ENCODE peak calls at places on chromosomes 3 and 15, in nine cellular contexts. I is left ventricle myocardium inferior, X is stomach, E is pancreas, N is HFF-Myc, O is astrocyte of the cerebellum, J is HL-60, F is OCI-LY7, A is coronary artery. K is an unnamed sample.

GRCh38 chr3:19485267-19485666 is 337.0 kb downstream of the KCNH8 start:
- DNase-seq in I (no peak), X (no peak), E (no peak), N (no peak), O (no peak), J (no peak), F (no peak), A (no peak), K (no peak)

GRCh38 chr15:91027677-91028076 is 5.3 kb upstream of the VPS33B start:
- DNase-seq in I (no peak), X (no peak), E (no peak), N (no peak), O (no peak), J (no peak), F (no peak), A (no peak), K (no peak)

GRCh38 chr3:144821583-144821982 is 850.0 kb downstream of the DIPK2A start:
- DNase-seq in I (no peak), X (no peak), E (no peak), N (peak), O (peak), J (no peak), F (no peak), A (no peak), K (no peak)

GRCh38 chr3:124422805-124423204 is 307.4 kb upstream of the UMPS start:
- DNase-seq in I (no peak), X (no peak), E (no peak), N (no peak), O (no peak), J (no peak), F (no peak), A (no peak), K (no peak)

GRCh38 chr3:129616713-129617112 is 10.2 kb upstream of the PLXND1 start:
- DNase-seq in I (peak), X (no peak), E (no peak), N (no peak), O (no peak), J (peak), F (no peak), A (no peak), K (no peak)

GRCh38 chr15:91104111-91104510 is 4.1 kb downstream of the SV2B start:
- DNase-seq in I (peak), X (no peak), E (no peak), N (no peak), O (no peak), J (no peak), F (no peak), A (no peak), K (no peak)

GRCh38 chr3:155390361-155390760 is 96.9 kb upstream of the STRIT1 start:
- DNase-seq in I (no peak), X (no peak), E (no peak), N (no peak), O (no peak), J (no peak), F (no peak), A (no peak), K (no peak)

GRCh38 chr3:39138804-39139415 is 14.5 kb downstream of the CSRNP1 start:
- DNase-seq in I (peak), X (peak), E (no peak), N (no peak), O (no peak), J (no peak), F (no peak), A (peak), K (no peak)

GRCh38 chr3:174949523-174949922 is 90.4 kb downstream of the NAALADL2 start:
- DNase-seq in I (no peak), X (no peak), E (no peak), N (peak), O (peak), J (no peak), F (no peak), A (no peak), K (peak)

GRCh38 chr3:134460965-134461364 is 24.8 kb downstream of the ANAPC13 start:
- DNase-seq in I (no peak), X (no peak), E (no peak), N (peak), O (no peak), J (no peak), F (no peak), A (no peak), K (peak)

GRCh38 chr3:113741086-113741485 is 5.0 kb downstream of the NAA50 start:
- DNase-seq in I (no peak), X (no peak), E (no peak), N (no peak), O (no peak), J (no peak), F (no peak), A (no peak), K (no peak)

GRCh38 chr3:113744941-113745272 is 1.1 kb downstream of the NAA50 start:
- DNase-seq in I (no peak), X (no peak), E (no peak), N (no peak), O (no peak), J (no peak), F (no peak), A (no peak), K (no peak)

GRCh38 chr3:113746069-113746954 is at the start of gene NAA50:
- DNase-seq in I (peak), X (peak), E (peak), N (peak), O (peak), J (peak), F (peak), A (peak), K (peak)

GRCh38 chr3:113745273-113746068 is 578 bp downstream of the NAA50 start:
- DNase-seq in I (peak), X (peak), E (peak), N (peak), O (peak), J (peak), F (peak), A (peak), K (no peak)

GRCh38 chr3:113743006-113743639 is 2.9 kb downstream of the NAA50 start:
- DNase-seq in I (no peak), X (no peak), E (no peak), N (no peak), O (no peak), J (no peak), F (peak), A (no peak), K (no peak)
- H3K4me3 ChIP-seq in I (no peak), X (no peak), E (no peak), N (peak), O (no peak), J (no peak), F (peak), A (no peak), K (no peak)

GRCh38 chr3:55481918-55482495 is 5.1 kb downstream of the WNT5A start:
- DNase-seq in I (no peak), X (no peak), E (peak), N (no peak), O (no peak), J (no peak), F (no peak), A (no peak), K (no peak)
- TF ChIP-seq CTCF in I (no peak), X (no peak), E (no peak), N (peak), O (peak), J (no peak), F (no peak), A (no peak), K (peak)

GRCh38 chr15:29012097-29012496 is 126.3 kb downstream of the APBA2 start:
- DNase-seq in I (no peak), X (no peak), E (no peak), N (no peak), O (no peak), J (no peak), F (no peak), A (no peak), K (no peak)
- H3K4me3 ChIP-seq in I (no peak), X (no peak), E (no peak), N (no peak), O (no peak), J (no peak), F (no peak), A (no peak), K (no peak)

GRCh38 chr3:173586176-173586575 is 188.6 kb downstream of the NLGN1 start:
- DNase-seq in I (no peak), X (no peak), E (no peak), N (no peak), O (no peak), J (no peak), F (no peak), A (no peak), K (no peak)

GRCh38 chr3:173587055-173587454 is 189.5 kb downstream of the NLGN1 start:
- DNase-seq in I (no peak), X (no peak), E (no peak), N (no peak), O (no peak), J (no peak), F (no peak), A (no peak), K (no peak)

GRCh38 chr3:173583496-173583895 is 186.0 kb downstream of the NLGN1 start:
- DNase-seq in I (no peak), X (no peak), E (no peak), N (no peak), O (no peak), J (no peak), F (no peak), A (no peak), K (no peak)

GRCh38 chr3:173584834-173585831 is 187.6 kb downstream of the NLGN1 start:
- DNase-seq in I (peak), X (no peak), E (no peak), N (peak), O (peak), J (no peak), F (no peak), A (no peak), K (no peak)

DNA sequence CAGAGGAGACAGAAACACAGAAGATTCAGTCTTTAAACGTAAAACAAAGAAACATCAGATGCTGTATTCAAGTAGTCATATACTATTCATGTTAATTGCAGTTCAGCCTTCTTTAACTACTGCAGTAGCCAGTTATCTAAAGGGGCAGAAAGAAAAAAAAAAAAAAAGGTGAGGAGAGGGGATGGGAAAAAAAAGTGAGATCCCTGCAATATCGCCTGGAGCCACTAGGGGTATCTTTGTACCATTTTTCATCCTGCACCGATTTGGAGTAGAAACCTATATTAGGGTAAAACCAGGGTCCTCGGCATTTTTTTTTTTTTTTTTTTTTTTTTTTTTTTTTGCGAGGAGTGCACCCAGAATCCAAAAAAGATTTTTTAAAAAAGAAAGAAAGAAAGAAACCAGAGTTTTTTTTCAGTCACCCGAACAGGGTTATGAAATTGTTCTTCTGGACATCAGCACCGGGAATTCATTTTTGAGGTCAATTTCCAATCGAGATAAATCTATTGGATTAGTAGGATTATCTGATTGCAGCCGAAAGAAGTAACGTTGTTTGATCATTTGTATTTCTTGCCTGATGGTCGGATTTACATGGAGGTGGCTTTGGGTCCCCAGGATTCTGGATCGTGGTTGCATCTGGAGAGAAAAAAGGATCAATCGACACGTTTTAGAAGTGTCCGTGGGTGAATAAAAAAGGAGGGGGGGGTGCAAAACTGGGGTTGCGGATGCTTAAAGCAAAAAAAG is 186.7 kb downstream of the NLGN1 start:
- DNase-seq in I (no peak), X (no peak), E (no peak), N (peak), O (peak), J (no peak), F (peak), A (no peak), K (no peak)
- TF ChIP-seq CTCF in I (peak), X (peak), E (peak), N (peak), O (peak), J (peak), F (peak), A (peak), K (peak)

GRCh38 chr15:74318376-74319137 is 48.9 kb downstream of the CYP11A1 start:
- DNase-seq in I (peak), X (no peak), E (no peak), N (no peak), O (no peak), J (peak), F (no peak), A (no peak), K (no peak)

GRCh38 chr15:74316116-74316515 is 51.3 kb downstream of the CYP11A1 start:
- DNase-seq in I (peak), X (no peak), E (no peak), N (no peak), O (no peak), J (no peak), F (no peak), A (no peak), K (no peak)

GRCh38 chr15:74319596-74320357 is 47.7 kb downstream of the CYP11A1 start:
- DNase-seq in I (peak), X (no peak), E (no peak), N (no peak), O (no peak), J (no peak), F (no peak), A (no peak), K (no peak)

GRCh38 chr15:74319138-74319460 is 48.3 kb downstream of the CYP11A1 start:
- DNase-seq in I (no peak), X (no peak), E (no peak), N (no peak), O (no peak), J (no peak), F (no peak), A (no peak), K (no peak)

GRCh38 chr15:74317820-74318375 is 49.5 kb downstream of the CYP11A1 start:
- DNase-seq in I (peak), X (no peak), E (no peak), N (peak), O (peak), J (no peak), F (no peak), A (peak), K (no peak)
- H3K4me3 ChIP-seq in I (peak), X (no peak), E (no peak), N (no peak), O (no peak), J (no peak), F (no peak), A (peak), K (no peak)

DNA sequence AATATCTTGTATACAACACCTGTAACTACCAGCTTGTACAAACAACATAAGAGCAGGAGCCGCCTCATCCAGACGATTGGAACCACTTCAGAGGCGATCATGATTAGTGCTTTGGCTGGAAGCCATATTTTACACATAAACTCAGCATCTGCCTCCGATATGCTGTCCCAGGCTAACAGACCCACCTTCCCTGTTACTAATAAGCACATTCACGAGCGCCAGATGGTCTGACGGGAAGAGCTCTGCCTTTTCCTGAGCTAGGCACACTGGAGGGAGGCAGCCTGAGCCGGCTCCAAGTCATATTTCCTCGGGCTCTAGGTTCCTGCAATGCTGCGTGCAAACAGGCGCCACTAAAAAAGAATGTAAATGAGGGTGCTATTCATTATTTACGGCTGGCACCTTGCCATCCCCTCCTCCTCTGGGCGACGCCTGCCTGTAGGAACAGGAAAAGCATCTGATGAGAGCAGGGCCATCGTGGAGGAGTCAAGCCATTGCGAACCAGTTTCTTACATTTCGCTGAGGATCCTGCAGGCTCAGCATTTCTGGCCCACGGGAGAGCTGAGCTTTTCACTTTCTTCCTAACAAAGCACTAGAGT is 98.2 kb downstream of the ANXA2 start:
- DNase-seq in I (no peak), X (peak), E (no peak), N (peak), O (peak), J (no peak), F (no peak), A (no peak), K (peak)
- TF ChIP-seq CTCF in I (peak), X (no peak), E (no peak), N (no peak), O (peak), J (no peak), F (no peak), A (no peak), K (no peak)

DNA sequence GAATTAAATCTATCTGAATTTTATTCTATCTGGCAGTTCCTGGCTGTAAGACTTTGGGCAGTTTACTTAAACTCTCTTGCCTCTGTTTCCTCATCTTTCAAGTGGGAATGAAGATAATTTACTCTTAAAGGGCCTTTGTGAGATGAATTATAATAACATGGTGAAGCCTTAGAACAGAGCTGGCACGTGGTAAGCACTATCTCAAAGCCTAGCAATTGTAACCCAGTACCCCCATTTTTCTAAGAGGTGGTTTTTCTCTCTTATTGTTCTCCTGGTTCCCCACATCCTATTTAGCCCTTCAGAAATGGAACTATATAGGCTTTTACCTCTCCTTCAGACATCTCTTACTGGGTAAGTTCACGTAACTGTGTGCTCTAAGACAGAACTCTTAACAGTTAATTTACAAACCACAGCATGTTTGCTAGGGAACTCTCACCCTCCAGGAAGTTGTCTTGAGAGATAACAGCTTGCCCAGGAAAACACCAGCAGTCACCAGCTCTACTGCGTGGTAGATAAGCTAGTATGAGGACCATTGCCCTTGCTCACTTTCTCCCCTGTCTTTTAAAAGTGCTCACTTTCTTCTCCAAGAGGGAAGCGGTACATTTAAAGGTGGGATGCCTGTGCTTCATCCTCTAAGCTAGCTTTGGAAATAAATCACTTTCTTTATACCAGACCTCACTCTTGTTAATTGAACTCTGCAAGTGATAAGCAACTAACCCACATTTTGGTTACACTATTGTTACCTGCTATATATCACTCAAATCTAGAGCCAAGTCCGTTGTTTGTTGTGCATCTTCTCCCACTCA is 12.4 kb upstream of the CRBN start:
- DNase-seq in I (no peak), X (peak), E (no peak), N (no peak), O (no peak), J (no peak), F (no peak), A (no peak), K (no peak)
- H3K4me3 ChIP-seq in I (no peak), X (no peak), E (no peak), N (no peak), O (no peak), J (no peak), F (no peak), A (no peak), K (no peak)

DNA sequence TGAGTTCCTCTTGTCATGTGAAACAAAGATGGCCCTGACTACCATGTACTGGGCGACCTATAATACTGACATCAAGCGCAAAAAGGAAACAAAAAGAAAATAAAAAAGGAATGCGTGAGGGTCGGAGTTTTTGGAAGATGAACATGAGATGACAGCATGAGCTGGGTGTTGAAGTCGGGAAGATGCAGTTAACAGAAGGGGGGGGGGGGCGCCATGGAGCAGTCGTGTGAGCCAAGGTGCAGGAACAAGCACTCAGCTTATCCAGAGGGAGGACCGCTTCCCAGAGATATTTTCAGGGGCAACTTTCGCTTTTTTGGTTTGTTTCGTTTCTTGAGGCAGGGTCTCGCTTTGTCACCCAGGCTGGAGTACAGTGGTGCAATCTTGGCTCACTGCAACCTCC is 110.2 kb downstream of the RORA start:
- DNase-seq in I (no peak), X (no peak), E (no peak), N (no peak), O (no peak), J (no peak), F (no peak), A (no peak), K (no peak)
- TF ChIP-seq CTCF in I (no peak), X (no peak), E (no peak), N (peak), O (no peak), J (no peak), F (peak), A (no peak), K (peak)

DNA sequence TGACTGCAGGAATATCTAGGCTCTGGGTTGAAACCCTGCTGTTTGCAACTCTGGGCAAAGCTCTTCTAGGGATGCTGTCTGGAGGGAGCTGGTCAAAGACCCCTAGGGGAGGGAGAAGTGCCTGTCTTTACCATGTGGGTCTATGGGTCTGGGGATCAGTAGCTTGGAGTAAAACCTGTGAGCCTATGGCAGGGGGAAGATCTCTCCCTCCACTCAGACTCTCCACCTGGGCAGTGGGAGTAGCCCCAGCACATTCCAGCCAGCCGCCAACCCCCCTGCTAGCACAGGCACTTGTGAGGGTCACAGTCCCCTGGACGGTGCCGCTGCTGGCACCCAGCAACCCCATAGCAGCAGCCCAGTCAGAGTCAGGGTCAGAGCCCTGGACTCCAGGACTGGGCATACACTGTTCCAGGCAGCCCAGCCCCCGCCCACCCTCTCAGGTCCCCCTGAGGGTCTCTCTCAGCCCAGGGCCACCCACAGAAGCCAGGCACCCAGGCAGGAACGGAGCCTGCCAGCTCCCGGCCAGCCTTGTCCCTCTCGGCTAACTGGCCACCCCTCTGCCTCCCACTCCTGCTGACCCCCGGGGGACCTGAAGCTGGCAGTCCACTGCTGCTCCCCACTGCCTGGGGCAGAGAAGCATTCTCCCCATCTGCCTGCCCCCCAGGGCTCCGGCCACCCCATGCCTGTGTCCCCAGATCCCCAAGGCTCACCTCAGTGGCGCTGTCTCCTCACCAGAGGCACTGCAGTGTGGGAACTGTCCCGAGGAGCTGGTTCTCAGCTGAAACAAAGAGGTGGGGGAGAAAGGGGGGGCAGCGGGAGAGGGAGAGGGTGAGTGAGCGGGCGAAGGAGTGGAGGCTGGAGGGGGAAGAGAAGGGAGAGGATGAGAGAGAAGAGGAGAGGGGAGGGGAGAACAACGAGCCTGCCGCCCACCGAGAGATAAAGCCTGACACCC is 10.8 kb downstream of the GLYCTK start:
- DNase-seq in I (no peak), X (no peak), E (no peak), N (no peak), O (no peak), J (no peak), F (no peak), A (no peak), K (no peak)
- H3K4me3 ChIP-seq in I (no peak), X (no peak), E (peak), N (no peak), O (no peak), J (no peak), F (no peak), A (no peak), K (peak)

K was measured in retinal pigment epithelial cell.